ENCODE peak calls at places on chromosomes 7 and 10, in seven cellular contexts. B, D, C, M, P, N and Y are unnamed samples.

GRCh38 chr10:49174261-49174925 is 13.8 kb downstream of the TMEM273 start:
- DNase-seq in P (no peak), M (no peak), B (no peak), D (no peak), N (no peak), C (no peak), Y (no peak)

GRCh38 chr7:15922002-15922401 is 235.5 kb upstream of the MEOX2 start:
- DNase-seq in N (no peak), C (no peak), D (no peak), M (no peak), B (no peak), P (no peak), Y (no peak)

GRCh38 chr10:91557540-91558231 is 75.2 kb downstream of the PPP1R3C start:
- DNase-seq in D (no peak), N (no peak), P (no peak), M (no peak), C (no peak), B (peak; percentile 29), Y (no peak)

GRCh38 chr7:157299613-157300405 is 37.0 kb upstream of the DNAJB6 start:
- DNase-seq in N (peak; percentile 86), M (peak; percentile 35), C (peak; percentile 62), D (no peak), P (peak; percentile 88), B (peak; percentile 51), Y (no peak)

GRCh38 chr10:91907914-91908357 is 1.4 kb downstream of the FGFBP3 start:
- DNase-seq in N (no peak), M (no peak), B (no peak), P (no peak), C (no peak), D (no peak), Y (no peak)

GRCh38 chr10:50299948-50300669 is 48.8 kb upstream of the ASAH2 start:
- DNase-seq in D (no peak), B (no peak), C (no peak), N (no peak), P (no peak), M (no peak), Y (no peak)

GRCh38 chr10:4546500-4546899 is 279.5 kb upstream of the AKR1E2 start:
- DNase-seq in D (no peak), P (no peak), B (peak; percentile 99), N (no peak), M (peak; percentile 88), C (no peak), Y (no peak)

GRCh38 chr10:88256013-88256680 is 327.0 kb downstream of the RNLS start:
- DNase-seq in C (peak; percentile 80), D (peak; percentile 84), P (no peak), N (no peak), M (no peak), B (peak; percentile 91), Y (no peak)

GRCh38 chr10:84196941-84197340 is 2.6 kb downstream of the CDHR1 start:
- DNase-seq in C (no peak), M (no peak), N (no peak), P (no peak), B (no peak), D (peak; percentile 69), Y (no peak)

GRCh38 chr7:23470290-23471089 is at the start of gene IGF2BP3:
- DNase-seq in M (peak; percentile 85), B (peak; percentile 84), C (peak; percentile 98), P (peak; percentile 95), N (peak; percentile 99), D (no peak), Y (peak; percentile 76)

GRCh38 chr10:70786799-70787415 is 1.7 kb upstream of the TBATA start:
- DNase-seq in D (no peak), N (no peak), M (no peak), C (no peak), P (no peak), B (peak; percentile 22), Y (no peak)

GRCh38 chr7:27235387-27236052 is 7.1 kb upstream of the EVX1 start:
- DNase-seq in D (no peak), B (peak; percentile 28), M (no peak), P (no peak), N (peak; percentile 84), C (peak; percentile 34), Y (peak; percentile 85)

GRCh38 chr7:80918406-80918805 is 445 bp downstream of the SEMA3C start:
- DNase-seq in C (peak; percentile 26), M (no peak), B (peak; percentile 31), N (peak; percentile 12), D (no peak), P (no peak), Y (no peak)

GRCh38 chr7:77995717-77996116 is 197.1 kb downstream of the PHTF2 start:
- DNase-seq in M (no peak), B (no peak), D (no peak), C (no peak), P (no peak), N (no peak), Y (peak; percentile 27)

GRCh38 chr7:46315891-46316290 is 394.8 kb upstream of the IGFBP3 start:
- DNase-seq in D (no peak), M (no peak), B (peak; percentile 78), N (no peak), C (peak; percentile 29), P (no peak), Y (no peak)

GRCh38 chr7:49346200-49346899 is 422.0 kb downstream of the CDC14C start:
- DNase-seq in M (no peak), P (no peak), D (peak; percentile 26), B (no peak), N (no peak), C (no peak), Y (no peak)

GRCh38 chr10:49053053-49053997 is 62.0 kb downstream of the VSTM4 start:
- DNase-seq in P (no peak), D (peak; percentile 69), C (no peak), B (no peak), M (no peak), N (no peak), Y (no peak)

GRCh38 chr10:32413513-32413912 is 32.4 kb upstream of the CCDC7 start:
- DNase-seq in M (peak; percentile 95), C (peak; percentile 57), N (no peak), B (peak; percentile 91), D (no peak), P (peak; percentile 62), Y (no peak)

GRCh38 chr7:22718200-22718711 is 8.7 kb upstream of the IL6 start:
- DNase-seq in D (no peak), B (peak; percentile 96), C (peak; percentile 85), P (no peak), M (peak; percentile 38), N (no peak), Y (no peak)

GRCh38 chr7:74003609-74004008 is 24.4 kb upstream of the ELN start:
- DNase-seq in B (no peak), D (no peak), P (no peak), M (no peak), N (peak; percentile 52), C (no peak), Y (no peak)

GRCh38 chr7:13181221-13181620 is 493.8 kb downstream of the ARL4A start:
- DNase-seq in D (no peak), N (no peak), P (no peak), B (peak; percentile 19), M (peak; percentile 2), C (peak; percentile 25), Y (no peak)

GRCh38 chr7:131327049-131327625 is 539 bp upstream of the MKLN1 start:
- DNase-seq in M (no peak), C (peak; percentile 81), B (peak; percentile 80), D (no peak), P (no peak), N (peak; percentile 67), Y (no peak)

GRCh38 chr10:61136151-61136550 is 192.2 kb upstream of the RHOBTB1 start:
- DNase-seq in N (no peak), M (peak; percentile 18), P (no peak), B (no peak), D (no peak), C (no peak), Y (no peak)

GRCh38 chr7:133804127-133804526 is 323.0 kb upstream of the LRGUK start:
- DNase-seq in D (no peak), P (no peak), B (no peak), N (no peak), M (no peak), C (no peak), Y (no peak)

GRCh38 chr10:132065491-132066105 is at the start of gene JAKMIP3:
- DNase-seq in P (no peak), C (peak; percentile 90), B (peak; percentile 87), M (peak; percentile 59), D (peak; percentile 57), N (no peak), Y (no peak)

GRCh38 chr7:20835111-20835750 is 48.5 kb upstream of the SP8 start:
- DNase-seq in D (no peak), M (no peak), N (no peak), P (no peak), C (no peak), B (no peak), Y (no peak)

GRCh38 chr7:20828947-20829346 is 42.3 kb upstream of the SP8 start:
- DNase-seq in M (no peak), C (no peak), B (no peak), N (no peak), P (no peak), D (no peak), Y (no peak)

GRCh38 chr7:20834656-20835055 is 48.0 kb upstream of the SP8 start:
- DNase-seq in M (no peak), P (no peak), C (no peak), B (no peak), D (no peak), N (peak; percentile 15), Y (no peak)

GRCh38 chr7:20831976-20832375 is 45.3 kb upstream of the SP8 start:
- DNase-seq in B (no peak), C (no peak), M (no peak), P (no peak), D (no peak), N (no peak), Y (no peak)

DNA sequence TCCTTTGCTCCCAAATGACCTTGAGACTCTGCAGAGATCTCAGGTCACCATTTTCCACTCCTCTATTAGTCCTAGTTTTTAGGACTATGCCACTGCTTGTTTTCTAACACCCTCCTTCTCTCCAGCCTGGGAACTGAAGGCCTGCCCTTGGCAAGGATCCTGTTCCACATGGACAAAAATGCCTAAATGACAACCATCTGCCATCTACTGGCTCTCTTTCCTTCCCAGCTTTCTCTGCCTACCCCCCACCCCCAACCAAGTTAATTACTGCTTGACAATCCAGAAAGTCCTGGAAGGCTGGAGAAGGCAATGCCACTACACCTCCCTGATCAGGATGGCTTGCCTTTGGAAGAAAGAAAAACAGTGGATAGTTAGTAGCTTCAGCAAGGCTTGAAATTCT is 44.8 kb upstream of the SP8 start:
- DNase-seq in B (no peak), D (no peak), C (no peak), N (no peak), P (no peak), M (no peak), Y (no peak)
- TF ChIP-seq CTCF in B (no peak), D (no peak), C (no peak), N (no peak), P (no peak), M (no peak), Y (no peak)

GRCh38 chr10:100562806-100563293 is 27.1 kb downstream of the HIF1AN start:
- DNase-seq in N (peak; percentile 77), D (no peak), P (no peak), C (peak; percentile 46), M (no peak), B (peak; percentile 57), Y (peak; percentile 57)
- TF ChIP-seq CTCF in N (peak; percentile 59), D (no peak), P (no peak), C (peak; percentile 46), M (peak; percentile 69), B (peak; percentile 42), Y (no peak)

GRCh38 chr7:121373177-121373576 is 22.9 kb downstream of the FAM3C start:
- DNase-seq in P (no peak), B (no peak), M (no peak), N (no peak), C (no peak), D (no peak), Y (no peak)
- TF ChIP-seq CTCF in P (no peak), B (no peak), M (peak; percentile 1), N (no peak), C (no peak), D (no peak), Y (peak; percentile 30)

GRCh38 chr7:2104107-2104710 is 128.5 kb downstream of the MAD1L1 start:
- DNase-seq in C (peak; percentile 96), P (no peak), M (no peak), D (peak; percentile 88), B (peak; percentile 94), N (peak; percentile 99), Y (peak; percentile 88)
- TF ChIP-seq CTCF in C (peak; percentile 82), P (peak; percentile 27), M (peak; percentile 86), D (peak; percentile 67), B (peak; percentile 61), N (peak; percentile 76), Y (peak; percentile 80)